ENCODE peak calls at places on chromosomes 7 and 10, in five cellular contexts. C, W, I, U and E are unnamed samples.
A peak's percentile ranks its signal among the peaks of the same experiment; 100 is the strongest.

GRCh38 chr7:155283565-155284194 is 14.0 kb upstream of the INSIG1 start:
- DNase-seq in C (no peak), W (no peak), U (no peak), I (no peak), E (no peak)

GRCh38 chr7:37908221-37908788 is 8.3 kb downstream of the SFRP4 start:
- DNase-seq in C (no peak), I (no peak), W (peak; percentile 56), U (no peak), E (no peak)

GRCh38 chr10:2986341-2986933 is 80.9 kb upstream of the PFKP start:
- DNase-seq in C (peak; percentile 81), U (no peak), W (no peak), I (no peak), E (no peak)

GRCh38 chr7:98210513-98211220 is 572 bp upstream of the BHLHA15 start:
- DNase-seq in W (peak; percentile 33), U (peak; percentile 45), C (peak; percentile 52), I (no peak), E (peak; percentile 65)

GRCh38 chr7:5661941-5662340 is 119.5 kb downstream of the RNF216 start:
- DNase-seq in I (no peak), C (no peak), U (peak; percentile 64), W (no peak), E (no peak)

GRCh38 chr7:108285018-108285368 is 154.8 kb upstream of the LAMB4 start:
- DNase-seq in U (no peak), W (no peak), I (no peak), C (no peak), E (no peak)

GRCh38 chr10:122140941-122141623 is 130.0 kb upstream of the BTBD16 start:
- DNase-seq in I (no peak), C (peak; percentile 84), U (no peak), W (peak; percentile 97), E (no peak)

GRCh38 chr7:69961396-69961795 is 363.1 kb downstream of the AUTS2 start:
- DNase-seq in I (no peak), W (no peak), U (no peak), C (no peak), E (no peak)

GRCh38 chr7:7183833-7184463 is 1.6 kb downstream of the C1GALT1 start:
- DNase-seq in W (peak; percentile 57), U (no peak), C (no peak), I (no peak), E (no peak)

GRCh38 chr7:33901199-33901598 is 4.1 kb upstream of the BMPER start:
- DNase-seq in U (no peak), C (no peak), W (peak; percentile 36), I (no peak), E (no peak)

GRCh38 chr10:63423489-63423888 is 42.3 kb downstream of the JMJD1C start:
- DNase-seq in W (no peak), C (no peak), U (no peak), I (no peak), E (no peak)

GRCh38 chr7:73707045-73707631 is 12.3 kb downstream of the STX1A start:
- DNase-seq in C (peak; percentile 96), U (peak; percentile 42), W (no peak), I (no peak), E (peak; percentile 50)

GRCh38 chr7:129829677-129830631 is 122.8 kb downstream of the UBE2H start:
- DNase-seq in U (peak; percentile 38), C (no peak), W (peak; percentile 91), I (peak; percentile 22), E (peak; percentile 97)

GRCh38 chr7:964401-965231 is 10.1 kb upstream of the ADAP1 start:
- DNase-seq in W (peak; percentile 81), I (no peak), C (peak; percentile 45), U (peak; percentile 61), E (peak; percentile 80)

GRCh38 chr7:67453580-67453979 is 456.9 kb downstream of the TYW1 start:
- DNase-seq in I (no peak), U (no peak), C (no peak), W (no peak), E (no peak)

GRCh38 chr7:132394283-132395003 is 181.8 kb downstream of the PLXNA4 start:
- DNase-seq in W (peak; percentile 9), U (no peak), I (no peak), C (no peak), E (peak; percentile 47)

GRCh38 chr10:68813554-68813953 is 13.8 kb upstream of the STOX1 start:
- DNase-seq in I (no peak), W (no peak), C (no peak), U (no peak), E (no peak)

GRCh38 chr10:44352316-44353127 is 32.4 kb downstream of the CXCL12 start:
- DNase-seq in C (no peak), U (no peak), W (peak; percentile 30), I (no peak), E (no peak)

GRCh38 chr10:118721005-118721876 is 33.5 kb downstream of the CACUL1 start:
- DNase-seq in I (no peak), W (peak; percentile 56), C (no peak), U (no peak), E (peak; percentile 68)

GRCh38 chr7:19249281-19249680 is 104.1 kb upstream of the FERD3L start:
- DNase-seq in C (no peak), W (peak; percentile 15), I (no peak), U (no peak), E (peak; percentile 2)

GRCh38 chr7:15041226-15041625 is 138.7 kb upstream of the DGKB start:
- DNase-seq in I (no peak), C (no peak), U (no peak), W (no peak), E (no peak)